ENCODE peak calls at places on chromosome 7, in four cellular contexts. G is SK-N-SH, T is K562, E is IMR-90. L is an unnamed sample.

GRCh38 chr7:74240482-74240881 is 13.7 kb downstream of the RFC2 start:
- DNase-seq in T (no peak), E (no peak), G (no peak), L (no peak)

GRCh38 chr7:19009936-19010280 is 107.5 kb downstream of the TWIST1 start:
- DNase-seq in G (no peak), E (peak), T (no peak), L (no peak)

GRCh38 chr7:24576171-24577052 is 3.2 kb downstream of the PALS2 start:
- DNase-seq in G (peak), E (peak), T (peak), L (peak)

GRCh38 chr7:43914795-43915194 is 8.4 kb upstream of the URGCP start:
- DNase-seq in T (no peak), G (no peak), E (no peak), L (no peak)

GRCh38 chr7:157377436-157378124 is 40.8 kb downstream of the DNAJB6 start:
- DNase-seq in T (peak), G (no peak), E (no peak), L (no peak)

GRCh38 chr7:94057955-94058354 is 53.8 kb upstream of the BET1 start:
- DNase-seq in T (no peak), G (no peak), E (no peak), L (no peak)

GRCh38 chr7:121752706-121753105 is 120.3 kb upstream of the PTPRZ1 start:
- DNase-seq in G (peak), E (peak), T (no peak), L (no peak)

GRCh38 chr7:96045919-96046318 is 273.6 kb downstream of the DYNC1I1 start:
- DNase-seq in E (no peak), T (no peak), G (no peak), L (no peak)

GRCh38 chr7:101234636-101235035 is 3.0 kb downstream of the CLDN15 start:
- DNase-seq in G (peak), T (no peak), E (no peak), L (no peak)

GRCh38 chr7:47847207-47847606 is 101.1 kb downstream of the PKD1L1 start:
- DNase-seq in E (no peak), G (no peak), T (no peak), L (no peak)

GRCh38 chr7:47852330-47853245 is 95.7 kb downstream of the PKD1L1 start:
- DNase-seq in G (peak), T (no peak), E (no peak), L (no peak)
- TF ChIP-seq RCOR1 in G (no peak), T (no peak), E (no peak), L (no peak)

DNA sequence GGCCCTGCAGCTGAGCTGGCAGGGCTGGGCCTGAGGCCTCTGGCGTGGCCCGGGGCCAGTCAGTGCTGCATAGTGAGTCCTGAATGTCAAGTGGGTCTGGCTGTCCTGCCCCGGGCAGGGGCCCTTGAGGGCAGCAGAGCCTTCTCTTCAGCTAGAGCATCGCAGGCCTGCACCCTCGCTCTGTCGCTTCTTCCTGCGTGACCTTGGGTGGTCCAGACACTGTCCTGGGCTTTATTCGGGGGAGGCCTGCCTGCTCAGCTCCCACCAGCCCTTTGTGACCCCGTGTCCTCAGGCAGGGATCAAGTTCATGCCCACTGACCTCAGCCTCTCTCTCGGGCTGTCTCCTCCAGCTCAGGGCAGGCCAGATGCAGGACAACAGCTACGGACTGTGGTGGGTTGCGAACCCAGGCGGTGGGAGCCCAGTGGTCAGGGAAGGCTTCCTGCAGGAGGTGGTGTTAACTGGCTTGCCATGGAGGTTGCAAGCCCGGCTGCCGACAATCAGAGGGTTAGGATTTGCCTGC is 3.4 kb downstream of the TTYH3 start:
- DNase-seq in T (no peak), G (no peak), E (no peak), L (no peak)
- H3K9ac ChIP-seq in T (no peak), G (no peak), E (no peak), L (no peak)

DNA sequence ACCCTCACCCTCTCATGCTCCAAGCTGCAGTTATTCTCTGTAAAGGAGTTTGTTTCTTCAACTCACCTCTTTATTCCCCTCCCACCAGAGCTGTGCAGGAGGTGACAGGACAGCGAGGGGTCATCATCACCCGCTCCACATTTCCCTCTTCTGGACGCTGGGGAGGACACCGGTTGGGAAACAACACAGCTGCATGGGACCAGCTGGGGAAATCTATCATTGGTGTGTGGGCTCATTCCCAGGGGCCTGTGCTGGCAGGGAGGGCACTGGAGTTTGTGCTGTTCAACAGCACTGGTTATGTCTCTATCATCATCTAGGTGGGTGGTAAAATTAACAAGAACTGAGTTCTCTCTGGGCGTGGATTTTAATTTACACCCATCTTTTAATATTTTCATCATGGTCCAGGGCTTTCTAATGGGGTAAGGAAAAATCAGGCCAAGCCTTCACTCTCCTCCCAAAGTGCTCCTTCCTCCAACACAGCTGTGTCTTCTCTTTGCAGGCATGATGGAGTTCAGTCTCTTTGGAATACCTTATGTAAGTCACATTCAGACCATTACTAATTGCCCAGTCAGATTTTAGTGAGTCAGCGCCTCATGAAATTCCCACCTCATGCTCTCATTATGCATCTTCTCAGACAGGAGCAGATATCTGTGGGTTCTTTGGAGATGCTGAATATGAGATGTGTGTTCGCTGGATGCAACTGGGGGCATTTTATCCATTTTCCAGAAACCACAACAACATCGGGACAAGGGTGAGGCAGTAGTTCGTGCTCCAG is 61.6 kb downstream of the PRSS58 start:
- DNase-seq in T (no peak), E (no peak), G (no peak), L (no peak)
- TF ChIP-seq RCOR1 in T (no peak), E (no peak), G (no peak), L (no peak)

GRCh38 chr7:17307033-17307432 is 8.6 kb downstream of the AHR start:
- DNase-seq in T (no peak), E (peak), G (no peak), L (no peak)

GRCh38 chr7:17307969-17308648 is 9.7 kb downstream of the AHR start:
- DNase-seq in E (no peak), T (no peak), G (no peak), L (no peak)

GRCh38 chr7:17304926-17305325 is 6.5 kb downstream of the AHR start:
- DNase-seq in G (no peak), E (peak), T (no peak), L (no peak)

GRCh38 chr7:17305387-17306171 is 7.1 kb downstream of the AHR start:
- DNase-seq in E (no peak), T (no peak), G (no peak), L (no peak)

GRCh38 chr7:17307558-17307957 is 9.1 kb downstream of the AHR start:
- DNase-seq in G (no peak), T (no peak), E (peak), L (no peak)
- H3K9ac ChIP-seq in G (no peak), T (no peak), E (peak), L (no peak)

DNA sequence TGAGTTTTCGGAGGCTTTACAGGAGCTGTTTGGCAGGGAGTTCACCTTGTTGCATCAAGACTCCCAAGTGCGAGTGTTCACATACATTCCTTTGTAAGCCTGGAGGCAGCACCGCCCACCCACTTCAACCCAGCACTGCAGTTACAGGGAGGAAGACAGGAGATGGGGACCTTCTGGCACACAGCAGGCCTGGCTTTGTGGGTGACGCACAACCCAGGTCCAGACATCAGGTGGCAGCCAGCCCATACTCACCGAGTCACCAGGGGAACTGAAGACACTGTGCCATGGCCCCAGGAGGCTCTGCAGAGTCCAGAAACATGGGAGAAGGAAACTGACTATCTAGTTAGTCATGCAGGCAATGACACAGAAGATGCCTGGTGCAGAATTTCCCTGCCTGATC is 305.9 kb upstream of the RNF32 start:
- DNase-seq in T (no peak), G (no peak), E (no peak), L (no peak)
- TF ChIP-seq RCOR1 in T (no peak), G (no peak), E (no peak), L (no peak)

GRCh38 chr7:76222839-76223238 is 21.1 kb downstream of the SRRM3 start:
- DNase-seq in T (no peak), G (no peak), E (no peak), L (no peak)

GRCh38 chr7:76223286-76223972 is 21.7 kb downstream of the SRRM3 start:
- DNase-seq in E (no peak), T (no peak), G (no peak), L (no peak)

GRCh38 chr7:76222333-76222732 is 20.6 kb downstream of the SRRM3 start:
- DNase-seq in E (no peak), T (no peak), G (no peak), L (no peak)

GRCh38 chr7:76217942-76218566 is 16.4 kb downstream of the SRRM3 start:
- DNase-seq in T (no peak), G (no peak), E (no peak), L (no peak)

GRCh38 chr7:76220185-76221057 is 18.7 kb downstream of the SRRM3 start:
- DNase-seq in E (peak), T (peak), G (peak), L (no peak)
- H3K9ac ChIP-seq in E (no peak), T (no peak), G (no peak), L (no peak)

DNA sequence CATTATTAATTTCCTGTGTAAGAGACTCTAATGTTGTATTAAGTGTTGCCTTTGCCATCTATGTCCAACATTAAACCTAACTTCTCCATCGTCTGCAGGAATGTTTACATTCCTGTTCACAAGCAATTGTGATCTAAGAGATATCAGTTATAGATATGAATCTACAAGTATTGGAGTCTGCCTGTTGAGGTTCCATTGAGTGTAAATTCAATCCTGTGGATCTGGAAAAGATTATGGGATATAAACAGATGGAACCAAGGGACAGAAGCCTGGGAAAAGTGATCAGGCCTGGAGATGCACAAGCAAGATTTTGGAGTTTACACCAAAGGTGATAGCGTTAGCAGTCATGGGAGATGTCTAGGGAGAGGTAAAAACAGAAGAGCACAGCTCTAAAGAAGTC is 135.5 kb downstream of the LSMEM1 start:
- DNase-seq in T (no peak), G (peak), E (no peak), L (no peak)
- TF ChIP-seq RCOR1 in T (no peak), G (peak), E (no peak), L (no peak)

DNA sequence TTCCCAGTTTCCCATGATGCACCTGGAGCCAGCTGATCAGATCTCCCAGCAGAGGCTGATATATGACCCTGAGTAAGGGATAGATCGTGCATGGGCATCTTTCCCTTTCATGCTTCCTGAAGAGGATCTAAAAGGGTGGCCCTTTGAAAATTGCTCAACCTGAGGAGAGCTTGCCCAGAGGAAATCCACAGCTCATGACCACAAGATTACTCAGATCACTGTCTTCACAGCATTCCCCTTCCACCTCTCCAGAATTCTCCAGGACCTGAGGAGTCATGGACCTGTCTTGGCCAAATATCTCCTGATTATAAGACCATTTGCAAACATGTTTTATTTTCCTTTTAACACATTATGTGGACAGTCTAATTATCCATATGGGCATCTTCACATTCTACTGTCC is 328.1 kb downstream of the LHFPL3 start:
- DNase-seq in G (no peak), T (no peak), E (no peak), L (no peak)
- H3K9ac ChIP-seq in G (no peak), T (no peak), E (no peak), L (no peak)